ENCODE peak calls at places on chromosomes 5 and 9, in ten cellular contexts. V is Kasumi-1; G is stimulated activated CD4-positive, alpha-beta T cell treated with anti-CD3 and anti-CD28 coated beads, Interleukin-12 subunit alpha, Interleukin-12 subunit beta, amount 100 ng/mL, for 4 hours; D is ACHN; F is anterior cingulate cortex; S is RPMI7951; L is CD8-positive, alpha-beta T cell; E is T1000; T is astrocyte; K is ovary. U is an unnamed sample.

GRCh38 chr5:94021246-94021645 is 279.8 kb upstream of the POU5F2 start:
- DNase-seq in V (no peak), G (no peak), D (peak), F (no peak), S (peak), L (no peak), E (no peak), T (peak), K (no peak), U (no peak)

GRCh38 chr5:72596956-72597355 is 89.7 kb upstream of the ZNF366 start:
- DNase-seq in V (no peak), G (no peak), D (no peak), F (no peak), S (no peak), L (no peak), E (no peak), T (no peak), K (no peak), U (no peak)

GRCh38 chr9:96241391-96241809 is 60.6 kb downstream of the HSD17B3 start:
- DNase-seq in V (no peak), G (no peak), D (no peak), F (no peak), S (peak), L (no peak), E (no peak), T (peak), K (no peak), U (peak)

GRCh38 chr5:33526755-33527154 is 86.0 kb downstream of the TARS1 start:
- DNase-seq in V (no peak), G (no peak), D (no peak), F (no peak), S (no peak), L (no peak), E (no peak), T (no peak), K (no peak), U (no peak)

GRCh38 chr9:27183701-27184100 is 74.7 kb downstream of the TEK start:
- DNase-seq in V (no peak), G (no peak), D (peak), F (no peak), S (peak), L (no peak), E (no peak), T (peak), K (no peak), U (no peak)

GRCh38 chr9:112065781-112066606 is 109.1 kb downstream of the SUSD1 start:
- DNase-seq in V (no peak), G (no peak), D (no peak), F (no peak), S (peak), L (no peak), E (no peak), T (peak), K (no peak), U (no peak)

GRCh38 chr5:39423331-39423751 is 1.4 kb downstream of the DAB2 start:
- DNase-seq in V (no peak), G (no peak), D (no peak), F (no peak), S (peak), L (no peak), E (no peak), T (peak), K (no peak), U (no peak)

GRCh38 chr5:137582218-137582617 is 83.1 kb upstream of the SPOCK1 start:
- DNase-seq in V (no peak), G (no peak), D (no peak), F (no peak), S (no peak), L (no peak), E (no peak), T (no peak), K (no peak), U (no peak)

GRCh38 chr9:15834541-15834940 is 281.7 kb downstream of the CCDC171 start:
- DNase-seq in V (no peak), G (no peak), D (no peak), F (no peak), S (peak), L (no peak), E (no peak), T (peak), K (no peak), U (no peak)

GRCh38 chr5:33781286-33781685 is 110.5 kb downstream of the ADAMTS12 start:
- DNase-seq in V (no peak), G (no peak), D (no peak), F (no peak), S (peak), L (no peak), E (no peak), T (peak), K (no peak), U (no peak)

GRCh38 chr5:81068063-81068462 is 107.9 kb downstream of the RASGRF2 start:
- DNase-seq in V (no peak), G (no peak), D (no peak), F (no peak), S (no peak), L (no peak), E (no peak), T (no peak), K (no peak), U (no peak)

GRCh38 chr5:176529116-176529823 is 7.9 kb downstream of the RNF44 start:
- DNase-seq in V (no peak), G (no peak), D (no peak), F (no peak), S (no peak), L (no peak), E (no peak), T (no peak), K (no peak), U (no peak)

GRCh38 chr5:1300581-1301083 is 5.8 kb upstream of the TERT start:
- DNase-seq in V (no peak), G (no peak), D (no peak), F (no peak), S (no peak), L (no peak), E (no peak), T (no peak), K (no peak), U (no peak)

GRCh38 chr9:136045595-136046554 is 49.2 kb downstream of the NACC2 start:
- DNase-seq in V (peak), G (no peak), D (no peak), F (no peak), S (no peak), L (no peak), E (no peak), T (no peak), K (no peak), U (no peak)

GRCh38 chr9:120383611-120383998 is 196.4 kb downstream of the CDK5RAP2 start:
- DNase-seq in V (no peak), G (no peak), D (no peak), F (no peak), S (no peak), L (no peak), E (no peak), T (no peak), K (no peak), U (no peak)

GRCh38 chr5:67209141-67209771 is 12.7 kb upstream of the CD180 start:
- DNase-seq in V (peak), G (peak), D (peak), F (peak), S (peak), L (peak), E (peak), T (peak), K (peak), U (peak)

GRCh38 chr9:138046641-138047301 is 169.2 kb downstream of the CACNA1B start:
- DNase-seq in V (no peak), G (no peak), D (no peak), F (no peak), S (no peak), L (no peak), E (no peak), T (no peak), K (no peak), U (no peak)

GRCh38 chr5:37190592-37190991 is 58.6 kb downstream of the CPLANE1 start:
- DNase-seq in V (no peak), G (no peak), D (no peak), F (no peak), S (no peak), L (no peak), E (no peak), T (no peak), K (no peak), U (no peak)

GRCh38 chr9:132721661-132722060 is 51.4 kb downstream of the GTF3C4 start:
- DNase-seq in V (no peak), G (no peak), D (no peak), F (no peak), S (no peak), L (no peak), E (no peak), T (no peak), K (no peak), U (no peak)

GRCh38 chr9:137664676-137665075 is 45.9 kb downstream of the EHMT1 start:
- DNase-seq in V (no peak), G (no peak), D (no peak), F (no peak), S (no peak), L (no peak), E (no peak), T (no peak), K (no peak), U (no peak)

GRCh38 chr5:132435891-132436290 is 54.7 kb downstream of the IRF1 start:
- DNase-seq in V (no peak), G (no peak), D (no peak), F (no peak), S (no peak), L (no peak), E (no peak), T (no peak), K (no peak), U (no peak)

GRCh38 chr9:132622144-132622543 is 39.7 kb downstream of the BARHL1 start:
- DNase-seq in V (no peak), G (no peak), D (no peak), F (no peak), S (peak), L (no peak), E (no peak), T (peak), K (no peak), U (no peak)

GRCh38 chr5:179964015-179964414 is 56.3 kb upstream of the TBC1D9B start:
- DNase-seq in V (no peak), G (no peak), D (no peak), F (no peak), S (no peak), L (no peak), E (no peak), T (no peak), K (no peak), U (no peak)

GRCh38 chr5:93300945-93301344 is 280.1 kb downstream of the NR2F1-AS1 start:
- DNase-seq in V (no peak), G (no peak), D (no peak), F (no peak), S (no peak), L (no peak), E (no peak), T (no peak), K (no peak), U (no peak)

GRCh38 chr5:156798201-156798600 is 51.9 kb upstream of the PPP1R2B start:
- DNase-seq in V (no peak), G (no peak), D (no peak), F (no peak), S (no peak), L (no peak), E (no peak), T (no peak), K (no peak), U (no peak)

GRCh38 chr5:181024245-181025029 is 15.6 kb upstream of the BTNL9 start:
- DNase-seq in V (no peak), G (no peak), D (no peak), F (no peak), S (no peak), L (no peak), E (no peak), T (no peak), K (no peak), U (no peak)

GRCh38 chr9:124810513-124811355 is 33.8 kb downstream of the OLFML2A start:
- DNase-seq in V (no peak), G (no peak), D (peak), F (no peak), S (peak), L (no peak), E (peak), T (peak), K (no peak), U (no peak)

GRCh38 chr9:134365791-134366222 is 39.6 kb downstream of the RXRA start:
- DNase-seq in V (no peak), G (no peak), D (no peak), F (peak), S (peak), L (no peak), E (peak), T (no peak), K (peak), U (no peak)

GRCh38 chr9:130996672-130997394 is 12.1 kb upstream of the LAMC3 start:
- DNase-seq in V (no peak), G (no peak), D (no peak), F (no peak), S (no peak), L (no peak), E (no peak), T (no peak), K (no peak), U (no peak)

GRCh38 chr9:108476574-108476973 is 379.2 kb downstream of the ACTL7B start:
- DNase-seq in V (no peak), G (no peak), D (no peak), F (no peak), S (peak), L (no peak), E (no peak), T (peak), K (no peak), U (no peak)

GRCh38 chr5:135332519-135333150 is 66.4 kb downstream of the MACROH2A1 start:
- DNase-seq in V (peak), G (no peak), D (peak), F (no peak), S (peak), L (no peak), E (no peak), T (peak), K (no peak), U (no peak)

GRCh38 chr5:139655727-139656271 is 7.7 kb downstream of the CXXC5 start:
- DNase-seq in V (no peak), G (no peak), D (no peak), F (peak), S (peak), L (no peak), E (no peak), T (no peak), K (peak), U (no peak)

GRCh38 chr9:132892383-132892782 is 13.7 kb downstream of the SPACA9 start:
- DNase-seq in V (no peak), G (no peak), D (no peak), F (no peak), S (no peak), L (no peak), E (no peak), T (no peak), K (no peak), U (no peak)

GRCh38 chr5:35004200-35004599 is 43.5 kb downstream of the AGXT2 start:
- DNase-seq in V (no peak), G (no peak), D (no peak), F (no peak), S (no peak), L (no peak), E (no peak), T (no peak), K (no peak), U (no peak)

GRCh38 chr9:129489838-129490582 is 130.9 kb downstream of the C9orf50 start:
- DNase-seq in V (no peak), G (peak), D (no peak), F (no peak), S (peak), L (peak), E (no peak), T (no peak), K (peak), U (peak)

GRCh38 chr5:64952961-64953360 is 184.2 kb downstream of the CWC27 start:
- DNase-seq in V (no peak), G (no peak), D (no peak), F (no peak), S (no peak), L (no peak), E (no peak), T (no peak), K (no peak), U (no peak)

GRCh38 chr9:98045234-98046160 is 11.0 kb upstream of the NANS start:
- DNase-seq in V (peak), G (peak), D (no peak), F (no peak), S (peak), L (no peak), E (no peak), T (no peak), K (no peak), U (no peak)

GRCh38 chr5:1736889-1737711 is 62.5 kb downstream of the MRPL36 start:
- DNase-seq in V (no peak), G (no peak), D (no peak), F (no peak), S (no peak), L (no peak), E (no peak), T (no peak), K (no peak), U (no peak)

U was measured in activated T-cell treated with anti-CD3 and anti-CD28 coated beads for 48 hours.